ENCODE peak calls at places on chromosomes 6 and 20, in ten cellular contexts. Y, L, V, Z, E, P, N, G, Q and C are unnamed samples.

GRCh38 chr6:139577124-139577800 is 202.8 kb upstream of the CITED2 start:
- DNase-seq in E (no peak), P (no peak), G (no peak), Z (peak), V (no peak), Y (no peak), Q (no peak), N (no peak), L (no peak), C (no peak)

GRCh38 chr6:112205521-112206458 is 48.6 kb downstream of the LAMA4 start:
- DNase-seq in E (no peak), Q (no peak), L (no peak), P (no peak), G (no peak), V (no peak), Y (no peak), N (no peak), Z (peak), C (no peak)

GRCh38 chr20:32752458-32753250 is 9.4 kb upstream of the COMMD7 start:
- DNase-seq in Z (peak), Q (no peak), E (no peak), N (no peak), P (no peak), G (peak), Y (no peak), L (no peak), V (no peak), C (no peak)

GRCh38 chr6:18330548-18331066 is 56.5 kb upstream of the RNF144B start:
- DNase-seq in G (no peak), V (no peak), N (no peak), Y (no peak), P (no peak), Z (no peak), L (no peak), Q (no peak), E (no peak), C (no peak)

GRCh38 chr20:57264908-57265648 is 1.4 kb downstream of the BMP7 start:
- DNase-seq in L (no peak), Z (no peak), N (no peak), V (no peak), G (no peak), Q (peak), P (no peak), E (no peak), Y (no peak), C (no peak)

GRCh38 chr6:111832833-111833418 is 40.3 kb downstream of the FYN start:
- DNase-seq in E (no peak), P (no peak), L (no peak), N (no peak), Q (no peak), Z (no peak), G (no peak), Y (no peak), V (no peak), C (no peak)

GRCh38 chr6:167154895-167155294 is 2.9 kb downstream of the GPR31 start:
- DNase-seq in Q (no peak), E (no peak), Y (no peak), P (no peak), G (no peak), V (no peak), Z (no peak), L (no peak), N (no peak), C (no peak)

GRCh38 chr20:11692567-11692966 is 225.1 kb upstream of the BTBD3 start:
- DNase-seq in Q (no peak), G (no peak), Y (no peak), Z (no peak), N (no peak), L (no peak), P (no peak), E (no peak), V (no peak), C (no peak)

GRCh38 chr6:40504274-40504673 is 82.9 kb downstream of the LRFN2 start:
- DNase-seq in Y (no peak), Z (peak), N (no peak), G (no peak), L (no peak), Q (no peak), P (no peak), E (no peak), V (no peak), C (no peak)

GRCh38 chr20:10573273-10573950 is 100.4 kb downstream of the JAG1 start:
- DNase-seq in P (no peak), Q (no peak), Z (no peak), E (no peak), L (no peak), N (no peak), V (no peak), Y (no peak), G (no peak), C (no peak)

GRCh38 chr6:9921366-9921765 is 493.5 kb downstream of the TFAP2A start:
- DNase-seq in E (no peak), P (no peak), N (no peak), V (peak), Z (no peak), Y (no peak), Q (no peak), L (no peak), G (peak), C (no peak)

GRCh38 chr6:35485402-35485877 is 11.4 kb downstream of the TEAD3 start:
- DNase-seq in Z (no peak), Q (no peak), V (no peak), N (no peak), L (no peak), Y (no peak), E (no peak), G (no peak), P (no peak), C (no peak)

GRCh38 chr20:3010985-3011723 is 32.3 kb upstream of the GNRH2 start:
- DNase-seq in Q (no peak), G (peak), E (no peak), L (no peak), Y (no peak), P (no peak), Z (peak), V (peak), N (no peak), C (no peak)

GRCh38 chr6:84768442-84769174 is 4.2 kb upstream of the TBX18 start:
- DNase-seq in Q (peak), Z (no peak), G (peak), L (no peak), P (no peak), N (no peak), Y (no peak), V (no peak), E (no peak), C (no peak)

GRCh38 chr6:9428416-9429172 is 986.3 kb downstream of the TFAP2A start:
- DNase-seq in E (no peak), P (no peak), Y (no peak), N (no peak), Z (peak), V (no peak), Q (no peak), G (peak), L (no peak), C (no peak)

GRCh38 chr6:3226422-3227362 is 761 bp downstream of the TUBB2B start:
- DNase-seq in V (no peak), L (no peak), N (no peak), G (no peak), Z (no peak), P (no peak), Y (peak), Q (no peak), E (peak), C (no peak)

GRCh38 chr6:87336367-87336766 is 7.3 kb upstream of the GJB7 start:
- DNase-seq in Y (no peak), Z (no peak), P (no peak), Q (no peak), N (no peak), L (no peak), E (no peak), G (no peak), V (no peak), C (no peak)

GRCh38 chr6:43455034-43455747 is at the start of gene DLK2:
- DNase-seq in Q (no peak), Y (no peak), V (no peak), L (no peak), N (no peak), E (peak), G (no peak), P (no peak), Z (no peak), C (no peak)

GRCh38 chr20:46959081-46959692 is 64.5 kb downstream of the EYA2 start:
- DNase-seq in N (no peak), P (no peak), Z (peak), Y (no peak), Q (no peak), E (no peak), L (no peak), V (peak), G (peak), C (no peak)

GRCh38 chr6:6512711-6513110 is 75.8 kb upstream of the LY86 start:
- DNase-seq in G (no peak), L (no peak), Y (no peak), V (no peak), Q (no peak), E (no peak), P (no peak), N (no peak), Z (no peak), C (no peak)

GRCh38 chr20:44765647-44766367 is 20.1 kb downstream of the KCNK15 start:
- DNase-seq in Z (peak), E (no peak), P (no peak), V (no peak), G (no peak), N (no peak), Y (no peak), L (no peak), Q (no peak), C (no peak)

GRCh38 chr20:56418385-56418861 is 6.4 kb downstream of the CASS4 start:
- DNase-seq in Z (peak), Q (no peak), E (no peak), Y (no peak), N (no peak), P (no peak), G (no peak), V (no peak), L (no peak), C (no peak)

GRCh38 chr6:152270301-152270925 is 366.7 kb downstream of the SYNE1 start:
- DNase-seq in Y (no peak), L (no peak), P (no peak), N (no peak), Z (peak), Q (no peak), E (no peak), G (peak), V (no peak), C (no peak)

GRCh38 chr6:160973311-160973710 is 18.3 kb upstream of the MAP3K4 start:
- DNase-seq in Z (peak), N (no peak), L (peak), E (no peak), Y (no peak), G (peak), Q (no peak), V (no peak), P (no peak), C (no peak)

GRCh38 chr6:1604991-1605821 is 4.5 kb upstream of the FOXC1 start:
- DNase-seq in Q (peak), Y (no peak), L (no peak), V (no peak), E (no peak), P (no peak), Z (no peak), N (no peak), G (no peak), C (no peak)

GRCh38 chr20:49586967-49587587 is 19.1 kb upstream of the PTGIS start:
- DNase-seq in Z (peak), L (no peak), V (peak), N (no peak), Q (no peak), Y (no peak), G (peak), P (no peak), E (no peak), C (no peak)

GRCh38 chr20:48471734-48472408 is 355.9 kb downstream of the PREX1 start:
- DNase-seq in Q (no peak), L (no peak), E (no peak), G (no peak), V (no peak), N (no peak), P (no peak), Z (peak), Y (no peak), C (no peak)

GRCh38 chr6:113707194-113707593 is 150.0 kb upstream of the MARCKS start:
- DNase-seq in N (no peak), P (no peak), Z (no peak), Y (no peak), Q (no peak), G (no peak), L (no peak), E (no peak), V (no peak), C (no peak)

DNA sequence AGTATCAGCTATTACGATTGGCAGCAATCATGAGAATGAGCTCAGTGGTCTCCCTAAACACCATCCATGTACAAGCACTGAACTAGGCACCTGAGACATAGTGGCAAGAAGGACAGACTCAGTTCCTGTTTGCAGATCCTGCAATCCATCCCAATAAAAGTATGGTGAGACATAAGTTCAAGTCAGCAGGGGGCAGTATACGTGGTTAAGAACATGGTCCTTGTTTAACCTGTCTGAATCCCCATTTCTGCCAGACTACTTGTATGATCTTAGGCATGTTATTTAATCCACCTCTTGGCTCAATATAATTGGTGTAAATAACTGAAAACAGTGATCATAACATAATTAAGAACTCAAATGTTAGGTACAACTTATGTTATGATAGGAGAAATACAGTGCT is 33.2 kb upstream of the PNISR start:
- DNase-seq in L (no peak), E (no peak), P (no peak), Z (peak), V (peak), G (peak), Q (no peak), Y (no peak), N (no peak), C (no peak)
- TF ChIP-seq CTCF in L (no peak), E (peak), P (no peak), Z (peak), V (no peak), G (peak), Q (no peak), Y (peak), N (peak), C (no peak)

GRCh38 chr20:53856675-53857295 is 213.6 kb downstream of the BCAS1 start:
- DNase-seq in Q (no peak), P (no peak), Y (no peak), N (no peak), E (no peak), V (no peak), L (no peak), G (no peak), Z (no peak), C (no peak)
- TF ChIP-seq CTCF in Q (no peak), P (no peak), Y (no peak), N (no peak), E (no peak), V (no peak), L (no peak), G (no peak), Z (no peak), C (no peak)

DNA sequence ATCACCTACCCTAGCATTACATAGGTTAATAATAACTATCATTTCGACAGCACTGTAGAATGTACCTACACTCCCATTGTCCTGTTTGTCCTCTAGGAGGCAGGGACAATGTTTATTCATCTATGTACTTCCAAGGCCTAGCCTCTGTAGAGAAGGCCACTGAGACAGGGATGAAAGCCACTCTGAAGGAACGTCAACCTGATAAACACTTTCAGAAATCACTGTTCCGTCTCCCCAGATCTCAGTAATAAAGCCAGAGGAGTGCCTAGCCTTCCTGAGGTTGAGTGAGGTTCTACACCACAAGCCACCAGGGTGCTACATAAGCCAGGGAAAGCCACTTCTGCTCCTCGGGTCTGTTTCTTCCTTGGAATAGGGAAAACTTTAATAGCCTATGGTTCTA is 44.8 kb downstream of the POPDC3 start:
- DNase-seq in L (no peak), P (no peak), Y (no peak), N (no peak), V (no peak), E (no peak), G (no peak), Q (no peak), Z (peak), C (no peak)
- TF ChIP-seq CTCF in L (peak), P (no peak), Y (peak), N (no peak), V (no peak), E (no peak), G (peak), Q (no peak), Z (peak), C (no peak)

DNA sequence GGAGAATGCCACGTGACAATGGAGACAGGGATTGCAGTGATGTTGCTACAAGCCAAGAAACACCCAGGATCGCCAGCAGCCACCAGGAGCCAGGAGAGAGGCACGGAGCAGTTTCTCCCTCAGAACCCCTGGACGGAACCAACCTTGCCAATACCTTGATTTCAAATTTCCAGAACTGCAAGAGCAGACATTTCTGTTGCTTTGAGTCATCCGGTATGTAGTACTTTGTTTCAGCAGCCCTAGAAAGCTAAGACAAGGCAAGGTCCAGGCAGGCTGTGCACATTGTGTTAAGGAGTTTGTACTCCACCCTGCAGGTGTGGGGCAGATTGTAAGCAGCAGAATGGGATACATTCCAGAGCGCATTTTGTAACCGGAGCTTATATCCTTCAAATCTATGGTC is 48.3 kb downstream of the TRERF1 start:
- DNase-seq in P (no peak), E (no peak), Q (no peak), N (no peak), L (no peak), G (peak), V (peak), Y (no peak), Z (peak), C (no peak)
- TF ChIP-seq CTCF in P (no peak), E (no peak), Q (no peak), N (no peak), L (no peak), G (peak), V (no peak), Y (no peak), Z (no peak), C (no peak)

DNA sequence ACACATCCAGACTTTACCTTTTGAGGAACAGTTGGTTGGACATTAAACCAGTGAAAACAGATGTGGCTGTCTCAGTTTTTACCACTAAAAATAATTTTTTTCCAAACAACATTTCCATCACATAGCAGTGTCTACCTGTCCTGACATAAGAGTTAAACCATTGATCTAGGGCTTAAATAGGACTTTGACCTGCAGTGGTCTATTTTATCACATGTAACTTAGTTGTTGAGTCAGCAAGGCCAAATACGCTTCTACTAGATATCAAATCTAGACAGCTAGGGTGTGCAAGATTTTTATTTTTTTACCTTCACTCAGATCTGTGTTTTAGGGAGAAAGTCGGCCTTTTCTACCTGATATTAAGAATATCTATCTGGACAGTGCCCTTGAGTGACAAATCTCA is 88.8 kb upstream of the ZFP64 start:
- DNase-seq in L (no peak), Z (no peak), P (no peak), E (no peak), Y (no peak), N (no peak), Q (no peak), V (no peak), G (no peak), C (no peak)
- TF ChIP-seq CTCF in L (no peak), Z (no peak), P (no peak), E (no peak), Y (no peak), N (no peak), Q (no peak), V (no peak), G (no peak), C (no peak)

DNA sequence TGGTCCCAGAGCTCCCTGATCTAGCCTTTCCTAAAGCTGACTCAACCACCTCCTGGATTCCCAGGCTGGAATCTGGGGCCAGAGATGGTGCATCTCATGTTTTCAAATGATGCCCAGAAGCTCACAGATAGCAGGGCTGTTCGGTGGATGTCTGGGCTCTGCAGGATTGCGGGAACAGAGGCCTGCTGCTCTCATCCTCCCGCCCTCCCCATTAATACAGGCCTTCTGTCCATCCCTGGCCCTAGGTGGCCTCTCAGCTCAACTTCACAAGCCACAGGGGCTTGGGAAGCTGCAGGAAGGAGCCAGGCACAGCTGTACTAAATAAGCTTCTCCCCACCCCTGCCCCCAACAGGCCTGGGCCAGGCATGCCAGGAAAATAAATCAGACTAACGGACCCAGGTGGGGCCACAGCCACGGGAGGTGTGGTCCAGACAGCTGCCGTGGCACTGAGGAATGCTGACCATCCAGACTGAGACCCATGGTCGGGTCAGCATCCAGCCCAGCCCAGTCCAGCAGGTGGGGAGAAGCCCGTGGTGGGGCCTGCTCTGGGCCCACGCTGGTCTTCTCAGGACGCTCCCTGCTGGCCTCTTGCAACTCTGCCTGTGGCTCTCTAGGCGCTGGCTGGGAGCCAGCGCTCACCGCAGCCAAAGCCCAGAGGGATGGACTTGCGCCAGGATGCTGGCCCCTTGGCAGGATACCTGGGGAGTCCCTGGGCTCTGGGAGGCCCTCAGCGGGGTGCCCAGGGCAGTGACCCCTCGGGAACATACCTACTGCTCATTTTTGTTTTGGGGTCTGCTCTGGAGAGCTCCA is 8.5 kb upstream of the YTHDF1 start:
- DNase-seq in Y (no peak), E (no peak), V (no peak), L (peak), P (no peak), N (no peak), Q (no peak), G (no peak), Z (peak), C (no peak)
- TF ChIP-seq CTCF in Y (no peak), E (no peak), V (no peak), L (peak), P (no peak), N (no peak), Q (no peak), G (peak), Z (peak), C (no peak)

GRCh38 chr6:7933794-7934193 is 23.2 kb upstream of the TXNDC5 start:
- DNase-seq in V (no peak), N (no peak), Q (no peak), G (no peak), E (no peak), P (no peak), Y (no peak), Z (no peak), L (no peak), C (no peak)
- TF ChIP-seq CTCF in V (no peak), N (no peak), Q (no peak), G (no peak), E (no peak), P (no peak), Y (no peak), Z (no peak), L (no peak), C (no peak)